ENCODE peak calls at places on chromosomes 3 and 15, in nine cellular contexts. One of them, this sample, is unnamed.

GRCh38 chr3:48614044-48614443 is 4.6 kb upstream of the UQCRC1 start:
- DNase-seq in SJSA1: no peak
- DNase-seq in WERI-Rb-1: no peak
- DNase-seq in uterus: no peak
- DNase-seq in lower lobe of right lung: no peak
- DNase-seq in K562: no peak
- DNase-seq in OCI-LY7: no peak
- DNase-seq in thoracic aorta: no peak
- DNase-seq in CD8-positive, alpha-beta T cell: no peak
- DNase-seq in this sample: no peak

GRCh38 chr15:64452988-64453688 is 7.2 kb upstream of the ZNF609 start:
- DNase-seq in SJSA1: no peak
- DNase-seq in K562: no peak
- DNase-seq in thoracic aorta: no peak
- DNase-seq in CD8-positive, alpha-beta T cell: no peak
- DNase-seq in lower lobe of right lung: no peak
- DNase-seq in uterus: peak; percentile 23
- DNase-seq in OCI-LY7: no peak
- DNase-seq in WERI-Rb-1: peak; percentile 43
- DNase-seq in this sample: no peak

GRCh38 chr3:14836049-14836468 is 17.3 kb downstream of the FGD5 start:
- DNase-seq in lower lobe of right lung: no peak
- DNase-seq in uterus: peak; percentile 78
- DNase-seq in WERI-Rb-1: no peak
- DNase-seq in thoracic aorta: no peak
- DNase-seq in OCI-LY7: no peak
- DNase-seq in K562: peak; percentile 92
- DNase-seq in CD8-positive, alpha-beta T cell: no peak
- DNase-seq in SJSA1: no peak
- DNase-seq in this sample: no peak

GRCh38 chr3:24481193-24481592 is 13.5 kb downstream of the THRB start:
- DNase-seq in SJSA1: no peak
- DNase-seq in OCI-LY7: no peak
- DNase-seq in CD8-positive, alpha-beta T cell: no peak
- DNase-seq in thoracic aorta: no peak
- DNase-seq in WERI-Rb-1: no peak
- DNase-seq in lower lobe of right lung: no peak
- DNase-seq in uterus: no peak
- DNase-seq in K562: no peak
- DNase-seq in this sample: no peak

GRCh38 chr3:14410501-14411165 is 8.2 kb downstream of the SLC6A6 start:
- DNase-seq in SJSA1: peak; percentile 94
- DNase-seq in K562: peak; percentile 87
- DNase-seq in lower lobe of right lung: peak; percentile 76
- DNase-seq in CD8-positive, alpha-beta T cell: no peak
- DNase-seq in thoracic aorta: no peak
- DNase-seq in OCI-LY7: peak; percentile 62
- DNase-seq in uterus: no peak
- DNase-seq in WERI-Rb-1: no peak
- DNase-seq in this sample: no peak

GRCh38 chr3:15295506-15295905 is 36.9 kb downstream of the SH3BP5 start:
- DNase-seq in CD8-positive, alpha-beta T cell: no peak
- DNase-seq in lower lobe of right lung: no peak
- DNase-seq in SJSA1: no peak
- DNase-seq in uterus: peak; percentile 76
- DNase-seq in K562: no peak
- DNase-seq in thoracic aorta: no peak
- DNase-seq in OCI-LY7: no peak
- DNase-seq in WERI-Rb-1: no peak
- DNase-seq in this sample: no peak

GRCh38 chr15:60476713-60477112 is 2.2 kb downstream of the ICE2 start:
- DNase-seq in K562: no peak
- DNase-seq in OCI-LY7: no peak
- DNase-seq in thoracic aorta: no peak
- DNase-seq in SJSA1: no peak
- DNase-seq in uterus: no peak
- DNase-seq in CD8-positive, alpha-beta T cell: no peak
- DNase-seq in WERI-Rb-1: no peak
- DNase-seq in lower lobe of right lung: no peak
- DNase-seq in this sample: no peak

GRCh38 chr3:9036327-9037112 is 73.2 kb upstream of the RAD18 start:
- DNase-seq in K562: no peak
- DNase-seq in thoracic aorta: peak; percentile 6
- DNase-seq in CD8-positive, alpha-beta T cell: no peak
- DNase-seq in lower lobe of right lung: no peak
- DNase-seq in uterus: peak; percentile 84
- DNase-seq in WERI-Rb-1: no peak
- DNase-seq in OCI-LY7: no peak
- DNase-seq in SJSA1: no peak
- DNase-seq in this sample: no peak

GRCh38 chr15:90205886-90206285 is 4.8 kb downstream of the SEMA4B start:
- DNase-seq in OCI-LY7: no peak
- DNase-seq in thoracic aorta: no peak
- DNase-seq in K562: no peak
- DNase-seq in CD8-positive, alpha-beta T cell: no peak
- DNase-seq in lower lobe of right lung: no peak
- DNase-seq in SJSA1: no peak
- DNase-seq in WERI-Rb-1: no peak
- DNase-seq in uterus: no peak
- DNase-seq in this sample: no peak

GRCh38 chr3:142394921-142395622 is 52.8 kb downstream of the XRN1 start:
- DNase-seq in SJSA1: no peak
- DNase-seq in lower lobe of right lung: no peak
- DNase-seq in uterus: no peak
- DNase-seq in CD8-positive, alpha-beta T cell: no peak
- DNase-seq in WERI-Rb-1: no peak
- DNase-seq in K562: no peak
- DNase-seq in thoracic aorta: no peak
- DNase-seq in OCI-LY7: no peak
- DNase-seq in this sample: no peak

GRCh38 chr3:122318620-122319019 is 6.4 kb upstream of the CSTA start:
- DNase-seq in CD8-positive, alpha-beta T cell: no peak
- DNase-seq in lower lobe of right lung: no peak
- DNase-seq in K562: no peak
- DNase-seq in uterus: no peak
- DNase-seq in WERI-Rb-1: no peak
- DNase-seq in SJSA1: no peak
- DNase-seq in thoracic aorta: no peak
- DNase-seq in OCI-LY7: no peak
- DNase-seq in this sample: no peak
- H3K27ac ChIP-seq in CD8-positive, alpha-beta T cell: no peak overlapping the region
- H3K27ac ChIP-seq in lower lobe of right lung: no peak overlapping the region
- H3K27ac ChIP-seq in K562: no peak overlapping the region
- H3K27ac ChIP-seq in uterus: no peak overlapping the region
- H3K27ac ChIP-seq in WERI-Rb-1: no peak overlapping the region
- H3K27ac ChIP-seq in SJSA1: no peak overlapping the region
- H3K27ac ChIP-seq in thoracic aorta: no peak overlapping the region
- H3K27ac ChIP-seq in OCI-LY7: no peak overlapping the region
- H3K27ac ChIP-seq in this sample: no peak overlapping the region

GRCh38 chr15:83284563-83285283 is at the start of gene BNC1:
- DNase-seq in thoracic aorta: no peak
- DNase-seq in WERI-Rb-1: no peak
- DNase-seq in K562: no peak
- DNase-seq in OCI-LY7: no peak
- DNase-seq in CD8-positive, alpha-beta T cell: no peak
- DNase-seq in SJSA1: peak; percentile 56
- DNase-seq in uterus: no peak
- DNase-seq in lower lobe of right lung: no peak
- DNase-seq in this sample: no peak
- H3K4me3 ChIP-seq in thoracic aorta: peak within 1 kb of the TSS; percentile 67
- H3K4me3 ChIP-seq in WERI-Rb-1: peak within 1 kb of the TSS; percentile 65
- H3K4me3 ChIP-seq in K562: no peak within 1 kb of the TSS
- H3K4me3 ChIP-seq in OCI-LY7: no peak within 1 kb of the TSS
- H3K4me3 ChIP-seq in CD8-positive, alpha-beta T cell: no peak within 1 kb of the TSS
- H3K4me3 ChIP-seq in SJSA1: peak within 1 kb of the TSS; percentile 66
- H3K4me3 ChIP-seq in uterus: peak within 1 kb of the TSS; percentile 9
- H3K4me3 ChIP-seq in lower lobe of right lung: peak within 1 kb of the TSS; percentile 49
- H3K4me3 ChIP-seq in this sample: peak within 1 kb of the TSS; percentile 8

GRCh38 chr3:152196782-152197181 is 71.9 kb upstream of the MBNL1 start:
- DNase-seq in thoracic aorta: no peak
- DNase-seq in lower lobe of right lung: no peak
- DNase-seq in uterus: no peak
- DNase-seq in K562: no peak
- DNase-seq in CD8-positive, alpha-beta T cell: no peak
- DNase-seq in OCI-LY7: peak; percentile 57
- DNase-seq in WERI-Rb-1: no peak
- DNase-seq in SJSA1: no peak
- DNase-seq in this sample: no peak
- H3K27ac ChIP-seq in thoracic aorta: peak overlapping the region; percentile 91
- H3K27ac ChIP-seq in lower lobe of right lung: peak overlapping the region; percentile 76
- H3K27ac ChIP-seq in uterus: peak overlapping the region; percentile 94
- H3K27ac ChIP-seq in K562: peak overlapping the region; percentile 65
- H3K27ac ChIP-seq in CD8-positive, alpha-beta T cell: peak overlapping the region; percentile 52
- H3K27ac ChIP-seq in OCI-LY7: peak overlapping the region; percentile 63
- H3K27ac ChIP-seq in WERI-Rb-1: no peak overlapping the region
- H3K27ac ChIP-seq in SJSA1: no peak overlapping the region
- H3K27ac ChIP-seq in this sample: no peak overlapping the region

DNA sequence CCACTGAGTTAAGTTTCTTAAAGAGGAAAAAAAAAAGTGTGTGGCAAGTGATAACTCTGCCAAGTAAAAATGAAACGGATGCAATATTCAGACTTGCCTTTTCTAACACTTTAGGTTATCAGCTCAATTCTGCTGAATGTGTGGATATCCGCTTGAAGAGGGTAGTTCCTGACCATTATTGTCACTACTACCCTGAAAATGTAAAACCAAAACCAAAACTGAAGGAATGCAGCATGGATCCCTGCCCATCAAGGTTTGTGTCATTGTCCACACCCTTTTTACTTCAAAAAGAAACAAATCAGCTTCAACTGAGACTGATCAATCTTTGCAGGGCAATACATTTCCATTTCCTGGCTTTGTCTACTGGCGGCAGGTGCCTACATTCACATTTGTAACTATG is 236.1 kb downstream of the ADAMTSL3 start:
- DNase-seq in uterus: no peak
- DNase-seq in SJSA1: no peak
- DNase-seq in K562: no peak
- DNase-seq in WERI-Rb-1: no peak
- DNase-seq in thoracic aorta: no peak
- DNase-seq in CD8-positive, alpha-beta T cell: no peak
- DNase-seq in OCI-LY7: no peak
- DNase-seq in lower lobe of right lung: no peak
- DNase-seq in this sample: no peak
- H3K4me3 ChIP-seq in uterus: no peak overlapping the region
- H3K4me3 ChIP-seq in SJSA1: no peak overlapping the region
- H3K4me3 ChIP-seq in K562: no peak overlapping the region
- H3K4me3 ChIP-seq in WERI-Rb-1: no peak overlapping the region
- H3K4me3 ChIP-seq in thoracic aorta: no peak overlapping the region
- H3K4me3 ChIP-seq in CD8-positive, alpha-beta T cell: no peak overlapping the region
- H3K4me3 ChIP-seq in OCI-LY7: no peak overlapping the region
- H3K4me3 ChIP-seq in lower lobe of right lung: no peak overlapping the region
- H3K4me3 ChIP-seq in this sample: no peak overlapping the region

GRCh38 chr3:127565711-127566110 is 24.8 kb downstream of the TPRA1 start:
- DNase-seq in CD8-positive, alpha-beta T cell: no peak
- DNase-seq in OCI-LY7: no peak
- DNase-seq in lower lobe of right lung: no peak
- DNase-seq in K562: peak; percentile 50
- DNase-seq in thoracic aorta: no peak
- DNase-seq in WERI-Rb-1: no peak
- DNase-seq in SJSA1: no peak
- DNase-seq in uterus: no peak
- DNase-seq in this sample: no peak
- H3K27ac ChIP-seq in CD8-positive, alpha-beta T cell: no peak overlapping the region
- H3K27ac ChIP-seq in OCI-LY7: no peak overlapping the region
- H3K27ac ChIP-seq in lower lobe of right lung: no peak overlapping the region
- H3K27ac ChIP-seq in K562: no peak overlapping the region
- H3K27ac ChIP-seq in thoracic aorta: no peak overlapping the region
- H3K27ac ChIP-seq in WERI-Rb-1: no peak overlapping the region
- H3K27ac ChIP-seq in SJSA1: no peak overlapping the region
- H3K27ac ChIP-seq in uterus: no peak overlapping the region
- H3K27ac ChIP-seq in this sample: no peak overlapping the region

GRCh38 chr3:121477589-121477988 is 68.2 kb downstream of the POLQ start:
- DNase-seq in lower lobe of right lung: no peak
- DNase-seq in CD8-positive, alpha-beta T cell: no peak
- DNase-seq in WERI-Rb-1: no peak
- DNase-seq in thoracic aorta: no peak
- DNase-seq in SJSA1: peak; percentile 47
- DNase-seq in K562: no peak
- DNase-seq in uterus: no peak
- DNase-seq in OCI-LY7: no peak
- DNase-seq in this sample: no peak
- H3K4me3 ChIP-seq in lower lobe of right lung: no peak overlapping the region
- H3K4me3 ChIP-seq in CD8-positive, alpha-beta T cell: no peak overlapping the region
- H3K4me3 ChIP-seq in WERI-Rb-1: no peak overlapping the region
- H3K4me3 ChIP-seq in thoracic aorta: no peak overlapping the region
- H3K4me3 ChIP-seq in SJSA1: no peak overlapping the region
- H3K4me3 ChIP-seq in K562: no peak overlapping the region
- H3K4me3 ChIP-seq in uterus: no peak overlapping the region
- H3K4me3 ChIP-seq in OCI-LY7: no peak overlapping the region
- H3K4me3 ChIP-seq in this sample: no peak overlapping the region

DNA sequence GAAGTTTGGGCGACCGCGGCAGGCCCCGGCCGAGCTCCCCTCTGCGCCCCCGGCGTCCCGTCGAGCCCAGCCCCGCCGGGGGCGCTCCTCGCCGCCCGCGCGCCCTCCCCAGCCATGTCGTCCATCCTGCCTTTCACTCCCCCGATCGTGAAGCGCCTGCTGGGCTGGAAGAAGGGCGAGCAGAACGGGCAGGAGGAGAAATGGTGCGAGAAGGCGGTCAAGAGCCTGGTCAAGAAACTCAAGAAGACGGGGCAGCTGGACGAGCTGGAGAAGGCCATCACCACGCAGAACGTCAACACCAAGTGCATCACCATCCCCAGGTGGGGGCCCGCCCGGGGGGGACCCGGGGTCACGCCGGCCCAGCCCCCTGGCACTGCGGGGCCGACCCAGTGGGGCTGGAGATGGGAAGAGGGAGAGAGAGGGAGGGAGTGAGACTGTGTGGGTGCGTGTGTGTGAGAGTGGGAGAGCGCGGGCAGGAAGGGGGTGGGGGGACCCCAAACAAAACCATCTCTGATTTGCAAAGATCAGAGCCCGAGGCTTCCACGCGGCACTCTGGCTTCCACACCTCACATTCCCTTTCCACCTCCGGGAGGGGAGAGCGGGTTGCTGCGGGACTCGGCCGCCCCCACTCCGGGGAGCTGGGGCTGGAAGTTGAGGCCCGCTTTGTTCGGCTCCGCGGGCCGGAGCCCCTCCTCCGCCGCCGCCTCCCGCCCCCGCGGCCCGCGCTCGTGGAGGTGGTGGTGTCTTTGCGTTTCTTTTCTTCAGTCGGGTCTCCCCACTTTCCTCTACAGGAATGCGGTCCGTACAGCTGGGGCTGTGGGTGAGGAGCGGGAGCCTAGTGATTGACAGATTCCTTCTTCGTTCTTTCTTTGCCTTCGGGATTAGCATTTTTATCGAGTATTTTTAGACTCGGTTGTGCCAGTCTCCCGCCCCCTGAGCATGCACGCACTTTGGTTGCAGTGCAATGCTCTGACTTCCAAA is 929 bp downstream of the SMAD3 start:
- DNase-seq in lower lobe of right lung: no peak
- DNase-seq in K562: peak; percentile 54
- DNase-seq in WERI-Rb-1: peak; percentile 22
- DNase-seq in SJSA1: no peak
- DNase-seq in thoracic aorta: no peak
- DNase-seq in CD8-positive, alpha-beta T cell: peak; percentile 28
- DNase-seq in OCI-LY7: peak; percentile 72
- DNase-seq in uterus: peak; percentile 39
- DNase-seq in this sample: no peak
- H3K27ac ChIP-seq in lower lobe of right lung: peak overlapping the region; percentile 91
- H3K27ac ChIP-seq in K562: peak overlapping the region; percentile 79
- H3K27ac ChIP-seq in WERI-Rb-1: no peak overlapping the region
- H3K27ac ChIP-seq in SJSA1: peak overlapping the region; percentile 95
- H3K27ac ChIP-seq in thoracic aorta: peak overlapping the region; percentile 95
- H3K27ac ChIP-seq in CD8-positive, alpha-beta T cell: peak overlapping the region; percentile 44
- H3K27ac ChIP-seq in OCI-LY7: peak overlapping the region; percentile 76
- H3K27ac ChIP-seq in uterus: peak overlapping the region; percentile 91
- H3K27ac ChIP-seq in this sample: peak overlapping the region; percentile 89

This sample was measured in small intestine.